ENCODE peak calls at places on chromosomes 12 and 14, in four cellular contexts. K is stimulated activated CD4-positive, alpha-beta T cell treated with anti-CD3 and anti-CD28 coated beads, Interleukin-4, amount 100 ng/mL, for 1 hour; R is substantia nigra; U is astrocyte of the cerebellum. P is an unnamed sample.

GRCh38 chr12:93908846-93909592 is 231.8 kb downstream of the CRADD start:
- DNase-seq in R (no peak), U (no peak), K (no peak), P (no peak)

GRCh38 chr14:102824832-102825231 is 47.6 kb downstream of the TRAF3 start:
- DNase-seq in R (no peak), U (no peak), K (no peak), P (no peak)

GRCh38 chr12:49534806-49535278 is 4.0 kb upstream of the KCNH3 start:
- DNase-seq in K (no peak), R (no peak), U (no peak), P (no peak)

GRCh38 chr12:8658361-8658760 is 4.3 kb downstream of the MFAP5 start:
- DNase-seq in R (no peak), U (peak; percentile 94), K (no peak), P (no peak)

GRCh38 chr12:124492879-124493808 is 74.3 kb downstream of the NCOR2 start:
- DNase-seq in R (no peak), U (no peak), K (no peak), P (no peak)

GRCh38 chr14:56514663-56515371 is 64.8 kb upstream of the TMEM260 start:
- DNase-seq in R (no peak), K (no peak), U (no peak), P (peak; percentile 14)

GRCh38 chr12:116121453-116121871 is 156.0 kb downstream of the MED13L start:
- DNase-seq in K (peak; percentile 11), U (no peak), R (no peak), P (no peak)

GRCh38 chr12:86256169-86256568 is at the start of gene MGAT4C:
- DNase-seq in U (no peak), R (no peak), K (no peak), P (no peak)

GRCh38 chr14:74504874-74505617 is 11.5 kb downstream of the ISCA2 start:
- DNase-seq in R (no peak), U (no peak), K (no peak), P (no peak)

GRCh38 chr12:101038289-101038871 is 171.7 kb downstream of the SLC5A8 start:
- DNase-seq in R (no peak), K (no peak), U (no peak), P (no peak)

GRCh38 chr14:92553456-92553855 is 39.9 kb downstream of the RIN3 start:
- DNase-seq in K (no peak), U (no peak), R (no peak), P (no peak)

GRCh38 chr14:36773136-36773540 is 111.5 kb downstream of the PAX9 start:
- DNase-seq in R (no peak), K (no peak), U (no peak), P (no peak)

GRCh38 chr14:24996930-24997329 is 53.0 kb downstream of the STXBP6 start:
- DNase-seq in U (no peak), R (no peak), K (no peak), P (no peak)